ENCODE peak calls at places on chromosomes 7 and 10, in eight cellular contexts. L is HuH-7.5, Z is lung microvascular endothelial cell, K is GM03348, X is NCI-H510A treated with DMSO at 0.1 percent for 48 hours, G is B cell, A is coronary artery, C is caudate nucleus. M is an unnamed sample.

GRCh38 chr7:90582164-90582563 is 14.0 kb upstream of the CDK14 start:
- DNase-seq in L (no peak), Z (peak), K (no peak), X (no peak), G (no peak), A (no peak), C (no peak), M (peak)

GRCh38 chr10:122140941-122141623 is 130.0 kb upstream of the BTBD16 start:
- DNase-seq in L (no peak), Z (peak), K (peak), X (no peak), G (no peak), A (peak), C (no peak), M (peak)

GRCh38 chr10:30398788-30399187 is 35.2 kb upstream of the MAP3K8 start:
- DNase-seq in L (no peak), Z (no peak), K (no peak), X (no peak), G (no peak), A (no peak), C (no peak), M (no peak)

GRCh38 chr7:50382455-50382854 is 67.7 kb downstream of the FIGNL1 start:
- DNase-seq in L (no peak), Z (no peak), K (no peak), X (no peak), G (no peak), A (no peak), C (no peak), M (no peak)

GRCh38 chr7:99083733-99084132 is 60.2 kb downstream of the SMURF1 start:
- DNase-seq in L (no peak), Z (no peak), K (no peak), X (no peak), G (no peak), A (no peak), C (no peak), M (no peak)

GRCh38 chr10:67110286-67110685 is 184.4 kb downstream of the LRRTM3 start:
- DNase-seq in L (no peak), Z (no peak), K (no peak), X (no peak), G (no peak), A (no peak), C (no peak), M (no peak)

GRCh38 chr7:158000160-158000559 is 587.5 kb downstream of the PTPRN2 start:
- DNase-seq in L (no peak), Z (no peak), K (no peak), X (peak), G (no peak), A (no peak), C (no peak), M (no peak)

GRCh38 chr10:121734517-121735137 is 136.4 kb upstream of the FGFR2 start:
- DNase-seq in L (peak), Z (peak), K (peak), X (peak), G (no peak), A (no peak), C (no peak), M (peak)

GRCh38 chr10:110365356-110366143 is 60.8 kb upstream of the SMNDC1 start:
- DNase-seq in L (no peak), Z (no peak), K (no peak), X (no peak), G (no peak), A (no peak), C (no peak), M (no peak)

GRCh38 chr7:28988091-28988490 is 30.0 kb upstream of the TRIL start:
- DNase-seq in L (no peak), Z (no peak), K (no peak), X (no peak), G (no peak), A (no peak), C (no peak), M (no peak)

GRCh38 chr10:79488870-79489269 is 23.5 kb upstream of the EIF5AL1 start:
- DNase-seq in L (no peak), Z (no peak), K (no peak), X (no peak), G (no peak), A (no peak), C (no peak), M (no peak)

GRCh38 chr7:70042533-70042932 is 444.3 kb downstream of the AUTS2 start:
- DNase-seq in L (no peak), Z (no peak), K (peak), X (no peak), G (no peak), A (no peak), C (no peak), M (no peak)

GRCh38 chr7:32586291-32587221 is 91.3 kb downstream of the AVL9 start:
- DNase-seq in L (no peak), Z (peak), K (peak), X (no peak), G (no peak), A (no peak), C (no peak), M (peak)

GRCh38 chr7:152406491-152406890 is 29.3 kb downstream of the KMT2C start:
- DNase-seq in L (no peak), Z (no peak), K (no peak), X (no peak), G (no peak), A (no peak), C (no peak), M (no peak)

GRCh38 chr7:110027385-110027784 is 1063.5 kb upstream of the LRRN3 start:
- DNase-seq in L (no peak), Z (no peak), K (no peak), X (no peak), G (no peak), A (no peak), C (no peak), M (no peak)

GRCh38 chr10:22693371-22693784 is 21.0 kb downstream of the PIP4K2A start:
- DNase-seq in L (no peak), Z (peak), K (peak), X (no peak), G (no peak), A (no peak), C (no peak), M (no peak)

GRCh38 chr10:78333362-78334143 is 299.9 kb downstream of the RPS24 start:
- DNase-seq in L (no peak), Z (no peak), K (no peak), X (peak), G (no peak), A (peak), C (no peak), M (no peak)

GRCh38 chr10:131651674-131652093 is 249.1 kb upstream of the PPP2R2D start:
- DNase-seq in L (no peak), Z (no peak), K (no peak), X (no peak), G (no peak), A (no peak), C (no peak), M (no peak)

GRCh38 chr7:42511027-42511426 is 274.0 kb upstream of the GLI3 start:
- DNase-seq in L (no peak), Z (no peak), K (peak), X (no peak), G (no peak), A (no peak), C (no peak), M (no peak)

GRCh38 chr10:124998624-124999291 is 56.8 kb downstream of the ZRANB1 start:
- DNase-seq in L (no peak), Z (no peak), K (no peak), X (no peak), G (no peak), A (peak), C (no peak), M (no peak)

GRCh38 chr10:128124813-128125403 is 1.3 kb downstream of the MKI67 start:
- DNase-seq in L (no peak), Z (peak), K (no peak), X (no peak), G (no peak), A (no peak), C (no peak), M (peak)

GRCh38 chr10:99312501-99312900 is 16.7 kb upstream of the CNNM1 start:
- DNase-seq in L (no peak), Z (no peak), K (no peak), X (no peak), G (no peak), A (no peak), C (no peak), M (no peak)

GRCh38 chr7:7148799-7149481 is 33.4 kb upstream of the C1GALT1 start:
- DNase-seq in L (peak), Z (no peak), K (peak), X (no peak), G (no peak), A (no peak), C (no peak), M (no peak)

M was measured in dermis microvascular lymphatic vessel endothelial cell.